ENCODE peak calls at places on chromosomes 7 and 10, in ten cellular contexts. S is PC-3; N is HFF-Myc; E is brain microvascular endothelial cell; Y is esophagus squamous epithelium; O is CD8-positive, alpha-beta T cell; K is uterus; A is A549; F is MM.1S; R is lower lobe of right lung. B is an unnamed sample.
A peak's percentile ranks its signal among the peaks of the same experiment; 100 is the strongest.

GRCh38 chr7:119483364-119483763 is 789.6 kb upstream of the KCND2 start:
- DNase-seq in S (no peak), N (no peak), E (no peak), Y (no peak), O (no peak), K (no peak), A (no peak), F (no peak), R (no peak), B (no peak)

GRCh38 chr7:128715079-128715478 is 24.1 kb upstream of the CALU start:
- DNase-seq in S (no peak), N (no peak), E (no peak), Y (no peak), O (no peak), K (no peak), A (no peak), F (no peak), R (no peak), B (no peak)

GRCh38 chr10:52394246-52394645 is 80.2 kb downstream of the DKK1 start:
- DNase-seq in S (no peak), N (peak; percentile 52), E (no peak), Y (no peak), O (no peak), K (no peak), A (no peak), F (no peak), R (no peak), B (peak; percentile 36)

GRCh38 chr7:116433246-116433645 is 66.3 kb upstream of the CAV2 start:
- DNase-seq in S (no peak), N (no peak), E (no peak), Y (no peak), O (no peak), K (no peak), A (no peak), F (no peak), R (no peak), B (no peak)

GRCh38 chr7:144786522-144786921 is 49.3 kb downstream of the TPK1 start:
- DNase-seq in S (no peak), N (no peak), E (no peak), Y (no peak), O (no peak), K (no peak), A (no peak), F (peak; percentile 26), R (no peak), B (no peak)

GRCh38 chr10:80501381-80501912 is 36.3 kb upstream of the SH2D4B start:
- DNase-seq in S (no peak), N (no peak), E (no peak), Y (no peak), O (no peak), K (no peak), A (no peak), F (no peak), R (no peak), B (no peak)

GRCh38 chr7:128168667-128169210 is 72.3 kb upstream of the LEP start:
- DNase-seq in S (no peak), N (no peak), E (no peak), Y (no peak), O (no peak), K (no peak), A (no peak), F (no peak), R (no peak), B (peak; percentile 38)

GRCh38 chr10:104220515-104220914 is 11.6 kb downstream of the CFAP43 start:
- DNase-seq in S (no peak), N (no peak), E (no peak), Y (no peak), O (no peak), K (no peak), A (no peak), F (no peak), R (no peak), B (no peak)

DNA sequence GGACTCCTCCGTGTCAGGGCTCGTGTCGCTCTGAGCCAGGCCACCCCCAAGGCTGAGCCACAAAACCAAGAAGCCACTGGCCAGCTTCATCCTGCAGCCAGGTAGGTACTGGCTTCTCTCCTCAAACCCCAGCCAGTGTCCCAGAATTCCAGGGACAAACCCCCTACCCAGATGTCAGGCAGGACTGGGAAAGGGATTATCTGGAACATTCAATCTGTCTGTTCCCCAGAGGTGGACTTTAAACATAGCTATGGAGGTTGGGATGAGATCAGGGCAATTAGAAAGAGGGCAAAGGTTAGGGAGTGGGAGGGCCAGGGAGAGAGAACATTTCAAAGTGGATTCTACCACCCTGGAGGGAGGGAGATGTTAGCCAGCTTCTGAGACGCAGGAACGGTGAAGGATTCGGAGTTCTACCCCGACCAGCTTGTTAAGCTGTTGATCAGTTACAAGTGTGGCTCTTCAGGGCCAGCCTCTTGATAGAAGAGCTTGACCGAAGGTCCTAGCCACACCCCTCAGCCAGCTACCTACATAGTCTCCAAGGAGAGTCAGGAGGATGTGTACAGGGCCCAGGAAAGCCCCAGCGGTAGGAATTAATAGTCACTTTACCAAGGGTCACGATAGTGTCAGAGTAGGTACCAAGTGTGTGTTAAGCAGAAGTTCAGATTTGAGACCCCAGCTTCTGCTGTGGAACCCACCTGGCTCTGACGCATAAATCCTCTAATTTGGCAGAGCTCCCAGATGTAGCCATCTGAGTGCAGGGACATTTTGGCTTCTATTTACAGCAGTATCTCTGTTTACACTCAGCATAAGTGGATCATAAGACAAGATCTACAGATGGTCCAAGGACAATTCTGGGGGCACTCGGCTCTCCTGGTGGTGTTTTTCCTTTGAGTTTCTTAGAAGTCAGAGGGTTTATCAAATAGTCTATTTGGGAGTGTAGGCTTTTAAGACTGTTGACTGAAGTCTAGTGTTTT is at the start of gene PLA2G12B:
- DNase-seq in S (no peak), N (no peak), E (no peak), Y (no peak), O (no peak), K (no peak), A (no peak), F (no peak), R (peak; percentile 77), B (peak; percentile 8)
- H3K4me3 ChIP-seq in S (no peak within 1 kb of the TSS), N (no peak within 1 kb of the TSS), E (no peak within 1 kb of the TSS), Y (no peak within 1 kb of the TSS), O (no peak within 1 kb of the TSS), K (no peak within 1 kb of the TSS), A (no peak within 1 kb of the TSS), F (no peak within 1 kb of the TSS), R (peak within 1 kb of the TSS; percentile 31), B (no peak within 1 kb of the TSS)

GRCh38 chr10:126907423-126907970 is 2.3 kb downstream of the DOCK1 start:
- DNase-seq in S (no peak), N (no peak), E (no peak), Y (no peak), O (no peak), K (no peak), A (no peak), F (no peak), R (no peak), B (no peak)

GRCh38 chr10:126905776-126906703 is 812 bp downstream of the DOCK1 start:
- DNase-seq in S (no peak), N (no peak), E (no peak), Y (no peak), O (no peak), K (no peak), A (peak; percentile 36), F (no peak), R (no peak), B (peak; percentile 19)

GRCh38 chr10:126908225-126908624 is 3.0 kb downstream of the DOCK1 start:
- DNase-seq in S (no peak), N (no peak), E (no peak), Y (no peak), O (no peak), K (no peak), A (no peak), F (no peak), R (no peak), B (no peak)

GRCh38 chr10:126904807-126905686 is at the start of gene DOCK1:
- DNase-seq in S (peak; percentile 69), N (no peak), E (peak; percentile 53), Y (no peak), O (no peak), K (peak; percentile 56), A (peak; percentile 82), F (no peak), R (peak; percentile 80), B (peak; percentile 84)

DNA sequence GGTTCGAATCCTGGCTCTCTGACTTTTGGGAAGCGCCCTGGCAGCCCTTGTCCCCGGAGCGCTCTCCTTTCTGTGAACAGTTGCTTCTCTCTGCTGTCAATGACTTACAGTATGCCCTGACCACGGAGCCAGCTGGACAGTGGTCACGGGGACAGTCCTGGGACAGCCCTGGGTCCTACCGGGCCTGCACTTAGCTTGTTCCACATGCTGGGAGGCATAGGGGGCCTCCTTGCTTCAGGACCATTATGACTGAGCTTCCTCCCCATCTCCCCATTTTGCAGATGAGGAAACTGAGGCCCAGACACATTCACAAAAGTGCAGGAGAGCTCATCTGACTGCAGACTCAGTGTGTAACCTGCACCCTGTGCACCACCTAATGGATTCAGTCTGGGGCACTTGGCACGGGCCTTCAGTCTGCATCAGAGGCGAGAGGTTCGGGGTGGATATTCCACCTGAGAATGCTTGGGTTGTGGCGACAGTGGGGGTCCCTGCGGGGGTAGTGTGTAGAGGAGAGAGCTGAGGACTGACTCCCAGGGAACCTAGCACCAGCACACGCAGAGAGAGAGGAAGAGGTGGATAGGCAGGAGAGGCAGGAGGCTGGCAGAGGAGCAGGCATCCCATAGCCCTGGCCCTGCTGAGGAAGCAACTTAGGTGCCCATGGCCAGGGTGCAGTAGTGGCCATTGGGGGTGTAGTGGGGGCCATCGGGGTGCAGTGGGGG is 1.6 kb downstream of the DOCK1 start:
- DNase-seq in S (no peak), N (no peak), E (no peak), Y (no peak), O (no peak), K (no peak), A (no peak), F (no peak), R (no peak), B (no peak)
- H3K4me3 ChIP-seq in S (peak overlapping the region; percentile 73), N (peak overlapping the region; percentile 65), E (peak overlapping the region; percentile 74), Y (peak overlapping the region; percentile 92), O (no peak overlapping the region), K (no peak overlapping the region), A (peak overlapping the region; percentile 87), F (no peak overlapping the region), R (peak overlapping the region; percentile 77), B (peak overlapping the region; percentile 54)

DNA sequence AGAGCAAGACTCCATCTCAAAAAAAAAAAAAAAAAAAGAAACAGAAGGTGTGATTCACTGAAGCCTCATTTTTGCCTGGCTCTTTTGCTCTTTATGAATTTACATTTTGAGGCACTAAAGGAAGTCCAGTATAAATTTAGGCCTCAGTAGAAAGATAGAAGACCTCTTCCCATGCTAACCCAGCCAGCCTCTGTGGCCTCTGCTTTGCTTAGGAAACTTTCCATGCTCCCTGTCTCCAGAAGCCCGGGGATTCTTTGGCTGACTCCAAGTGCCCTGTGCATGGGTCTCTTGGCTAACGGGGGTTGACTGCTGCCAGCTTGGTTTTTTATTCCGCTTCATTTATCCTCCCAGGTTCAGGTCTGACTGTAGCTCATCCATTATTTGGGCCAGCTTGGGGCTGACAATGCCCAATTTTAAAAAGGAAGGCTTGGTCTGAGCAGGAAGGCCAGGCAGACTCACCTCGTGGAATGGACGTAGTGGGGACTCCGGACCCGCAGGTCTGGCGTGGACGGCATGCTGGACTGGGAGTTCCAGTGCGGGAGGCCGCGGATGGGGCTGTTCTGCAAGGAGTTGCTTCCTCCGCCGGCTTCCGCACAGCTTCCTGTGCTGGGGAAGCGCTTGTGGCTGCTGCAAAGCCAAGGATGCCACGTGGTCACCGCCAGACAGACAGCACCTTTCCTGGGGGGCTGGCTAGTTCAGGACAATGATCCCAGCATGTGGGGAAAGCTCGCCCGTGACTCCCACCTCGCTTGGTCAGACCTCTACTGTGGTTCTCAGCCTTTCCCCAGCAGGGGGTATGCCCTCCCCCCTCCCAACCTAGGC is 72.3 kb downstream of the PRPF18 start:
- DNase-seq in S (no peak), N (no peak), E (no peak), Y (no peak), O (no peak), K (no peak), A (no peak), F (no peak), R (peak; percentile 64), B (no peak)
- H3K4me3 ChIP-seq in S (no peak overlapping the region), N (no peak overlapping the region), E (no peak overlapping the region), Y (no peak overlapping the region), O (no peak overlapping the region), K (no peak overlapping the region), A (no peak overlapping the region), F (no peak overlapping the region), R (peak overlapping the region; percentile 10), B (no peak overlapping the region)

GRCh38 chr10:101228682-101229274 is 485 bp downstream of the LBX1 start:
- DNase-seq in S (no peak), N (no peak), E (no peak), Y (no peak), O (no peak), K (no peak), A (peak; percentile 60), F (no peak), R (no peak), B (no peak)
- H3K4me3 ChIP-seq in S (peak overlapping the region; percentile 35), N (no peak overlapping the region), E (no peak overlapping the region), Y (no peak overlapping the region), O (no peak overlapping the region), K (no peak overlapping the region), A (peak overlapping the region; percentile 52), F (no peak overlapping the region), R (peak overlapping the region; percentile 30), B (peak overlapping the region; percentile 25)

B was measured in A673.